ENCODE peak calls at places on chromosomes 12 and 14, in four cellular contexts. One of them, this sample, is unnamed.

GRCh38 chr12:109714913-109715244 is 1.3 kb downstream of the FAM222A start:
- DNase-seq in cardiac fibroblast: no peak
- DNase-seq in lung: no peak
- DNase-seq in SW 1271: no peak
- DNase-seq in this sample: no peak

GRCh38 chr12:107736914-107737313 is 24.0 kb downstream of the PRDM4 start:
- DNase-seq in cardiac fibroblast: no peak
- DNase-seq in lung: no peak
- DNase-seq in SW 1271: no peak
- DNase-seq in this sample: no peak

GRCh38 chr12:23888396-23889068 is 60.9 kb downstream of the SOX5 start:
- DNase-seq in cardiac fibroblast: no peak
- DNase-seq in lung: no peak
- DNase-seq in SW 1271: no peak
- DNase-seq in this sample: no peak

GRCh38 chr12:77357654-77358053 is 292.3 kb upstream of the E2F7 start:
- DNase-seq in cardiac fibroblast: no peak
- DNase-seq in lung: no peak
- DNase-seq in SW 1271: no peak
- DNase-seq in this sample: no peak

GRCh38 chr12:118190266-118190665 is 54.3 kb downstream of the PEBP1 start:
- DNase-seq in cardiac fibroblast: peak
- DNase-seq in lung: no peak
- DNase-seq in SW 1271: no peak
- DNase-seq in this sample: peak

GRCh38 chr14:105019861-105020814 is 745 bp downstream of the CDCA4 start:
- DNase-seq in cardiac fibroblast: peak
- DNase-seq in lung: no peak
- DNase-seq in SW 1271: no peak
- DNase-seq in this sample: peak

GRCh38 chr14:92785601-92786426 is 8.3 kb upstream of the GOLGA5 start:
- DNase-seq in cardiac fibroblast: peak
- DNase-seq in lung: no peak
- DNase-seq in SW 1271: no peak
- DNase-seq in this sample: peak

GRCh38 chr12:62700091-62700490 is 233.5 kb downstream of the MON2 start:
- DNase-seq in cardiac fibroblast: peak
- DNase-seq in lung: no peak
- DNase-seq in SW 1271: no peak
- DNase-seq in this sample: no peak

GRCh38 chr12:131608740-131609665 is 101.9 kb upstream of the SFSWAP start:
- DNase-seq in cardiac fibroblast: peak
- DNase-seq in lung: peak
- DNase-seq in SW 1271: no peak
- DNase-seq in this sample: peak

GRCh38 chr14:56752428-56752827 is 57.9 kb downstream of the OTX2 start:
- DNase-seq in cardiac fibroblast: no peak
- DNase-seq in lung: no peak
- DNase-seq in SW 1271: no peak
- DNase-seq in this sample: no peak

GRCh38 chr14:74826574-74826973 is 49.4 kb downstream of the PROX2 start:
- DNase-seq in cardiac fibroblast: no peak
- DNase-seq in lung: no peak
- DNase-seq in SW 1271: no peak
- DNase-seq in this sample: no peak

GRCh38 chr12:131066886-131067490 is 113.3 kb downstream of the ADGRD1 start:
- DNase-seq in cardiac fibroblast: no peak
- DNase-seq in lung: no peak
- DNase-seq in SW 1271: no peak
- DNase-seq in this sample: no peak

GRCh38 chr14:98466807-98467206 is 805.2 kb downstream of the BCL11B start:
- DNase-seq in cardiac fibroblast: no peak
- DNase-seq in lung: no peak
- DNase-seq in SW 1271: no peak
- DNase-seq in this sample: peak

GRCh38 chr14:95527392-95528002 is 7.4 kb upstream of the GLRX5 start:
- DNase-seq in cardiac fibroblast: peak
- DNase-seq in lung: no peak
- DNase-seq in SW 1271: no peak
- DNase-seq in this sample: peak

GRCh38 chr12:55730447-55730820 is 1.6 kb upstream of the CD63 start:
- DNase-seq in cardiac fibroblast: no peak
- DNase-seq in lung: no peak
- DNase-seq in SW 1271: no peak
- DNase-seq in this sample: no peak

GRCh38 chr12:124299628-124300388 is 4.9 kb downstream of the RFLNA start:
- DNase-seq in cardiac fibroblast: no peak
- DNase-seq in lung: no peak
- DNase-seq in SW 1271: no peak
- DNase-seq in this sample: no peak

GRCh38 chr12:52949413-52950331 is 754 bp downstream of the KRT18 start:
- DNase-seq in cardiac fibroblast: peak
- DNase-seq in lung: peak
- DNase-seq in SW 1271: peak
- DNase-seq in this sample: no peak

GRCh38 chr12:127145543-127145928 is 1121.4 kb upstream of the TMEM132C start:
- DNase-seq in cardiac fibroblast: no peak
- DNase-seq in lung: no peak
- DNase-seq in SW 1271: no peak
- DNase-seq in this sample: no peak

GRCh38 chr12:75560167-75560566 is 48.8 kb upstream of the KRR1 start:
- DNase-seq in cardiac fibroblast: peak
- DNase-seq in lung: no peak
- DNase-seq in SW 1271: no peak
- DNase-seq in this sample: peak

GRCh38 chr14:42548349-42548748 is 941.7 kb downstream of the LRFN5 start:
- DNase-seq in cardiac fibroblast: no peak
- DNase-seq in lung: no peak
- DNase-seq in SW 1271: no peak
- DNase-seq in this sample: no peak

GRCh38 chr14:75514673-75515630 is 7.3 kb upstream of the BATF start:
- DNase-seq in cardiac fibroblast: peak
- DNase-seq in lung: no peak
- DNase-seq in SW 1271: no peak
- DNase-seq in this sample: peak

GRCh38 chr12:7628401-7628961 is 37.2 kb downstream of the APOBEC1 start:
- DNase-seq in cardiac fibroblast: no peak
- DNase-seq in lung: no peak
- DNase-seq in SW 1271: no peak
- DNase-seq in this sample: no peak

GRCh38 chr12:49200882-49201594 is 12.2 kb upstream of the TUBA1A start:
- DNase-seq in cardiac fibroblast: peak
- DNase-seq in lung: no peak
- DNase-seq in SW 1271: no peak
- DNase-seq in this sample: peak

GRCh38 chr14:94592457-94592856 is 11.2 kb downstream of the SERPINA5 start:
- DNase-seq in cardiac fibroblast: no peak
- DNase-seq in lung: no peak
- DNase-seq in SW 1271: no peak
- DNase-seq in this sample: no peak

This sample was measured in AG08395.